ENCODE peak calls at places on chromosome 2, in ten cellular contexts. E is activated T-cell treated with anti-CD3 and anti-CD28 coated beads, Interleukin-2, amount 50 U/mL, for 24 hours; R is skeletal muscle cell; L is GM19239; U is anterior cingulate cortex; X is CD4-positive, alpha-beta T cell; A is cardiac fibroblast; D is Kasumi-1; S is naive thymus-derived CD8-positive, alpha-beta T cell; M is H9. K is an unnamed sample.
A peak's percentile ranks its signal among the peaks of the same experiment; 100 is the strongest.

GRCh38 chr2:96340493-96341414 is 5.2 kb downstream of the NCAPH start:
- DNase-seq in E (no peak), R (no peak), L (no peak), U (no peak), X (no peak), A (peak; percentile 54), D (no peak), S (no peak), M (no peak), K (no peak)

GRCh38 chr2:127107622-127107999 is 657 bp upstream of the BIN1 start:
- DNase-seq in E (no peak), R (no peak), L (no peak), U (no peak), X (no peak), A (no peak), D (peak; percentile 53), S (no peak), M (no peak), K (peak; percentile 90)

GRCh38 chr2:217099561-217099960 is 239.7 kb upstream of the TNP1 start:
- DNase-seq in E (no peak), R (peak; percentile 69), L (no peak), U (no peak), X (no peak), A (peak; percentile 79), D (no peak), S (no peak), M (no peak), K (no peak)

GRCh38 chr2:27663463-27664244 is at the start of the genes SLC4A1AP and SUPT7L:
- DNase-seq in E (peak; percentile 86), R (peak; percentile 69), L (peak; percentile 57), U (peak; percentile 76), X (peak; percentile 62), A (peak; percentile 93), D (peak; percentile 90), S (peak; percentile 93), M (peak; percentile 81), K (peak; percentile 85)

GRCh38 chr2:11071207-11071606 is 84.1 kb upstream of the SLC66A3 start:
- DNase-seq in E (no peak), R (no peak), L (no peak), U (no peak), X (no peak), A (peak; percentile 28), D (no peak), S (no peak), M (peak; percentile 58), K (peak; percentile 28)

GRCh38 chr2:239017491-239018098 is 169.7 kb downstream of the TWIST2 start:
- DNase-seq in E (no peak), R (no peak), L (no peak), U (no peak), X (no peak), A (no peak), D (no peak), S (no peak), M (no peak), K (no peak)

GRCh38 chr2:111200333-111200879 is 79.7 kb downstream of the BCL2L11 start:
- DNase-seq in E (no peak), R (no peak), L (no peak), U (no peak), X (no peak), A (no peak), D (no peak), S (no peak), M (no peak), K (peak; percentile 60)

GRCh38 chr2:85734942-85735608 is 18.7 kb upstream of the ATOH8 start:
- DNase-seq in E (no peak), R (no peak), L (no peak), U (no peak), X (no peak), A (peak; percentile 72), D (no peak), S (no peak), M (no peak), K (no peak)

GRCh38 chr2:86393521-86394490 is 47.4 kb upstream of the KDM3A start:
- DNase-seq in E (no peak), R (no peak), L (no peak), U (no peak), X (no peak), A (peak; percentile 39), D (no peak), S (no peak), M (no peak), K (peak; percentile 57)

GRCh38 chr2:58502931-58503330 is 261.8 kb upstream of the FANCL start:
- DNase-seq in E (no peak), R (no peak), L (no peak), U (no peak), X (no peak), A (no peak), D (no peak), S (no peak), M (no peak), K (peak; percentile 56)

GRCh38 chr2:181073896-181074295 is 93.5 kb downstream of the UBE2E3 start:
- DNase-seq in E (no peak), R (no peak), L (no peak), U (no peak), X (no peak), A (peak; percentile 40), D (no peak), S (no peak), M (no peak), K (no peak)

GRCh38 chr2:12270876-12271588 is 445.7 kb upstream of the TRIB2 start:
- DNase-seq in E (no peak), R (no peak), L (no peak), U (no peak), X (no peak), A (no peak), D (no peak), S (no peak), M (no peak), K (no peak)

GRCh38 chr2:85355521-85355920 is 952 bp downstream of the ELMOD3 start:
- DNase-seq in E (no peak), R (no peak), L (no peak), U (no peak), X (no peak), A (peak; percentile 21), D (no peak), S (no peak), M (no peak), K (peak; percentile 43)

GRCh38 chr2:173410579-173410978 is 55.9 kb downstream of the CDCA7 start:
- DNase-seq in E (no peak), R (no peak), L (no peak), U (no peak), X (no peak), A (peak; percentile 15), D (no peak), S (no peak), M (no peak), K (no peak)

GRCh38 chr2:235689427-235689853 is 195.6 kb downstream of the AGAP1 start:
- DNase-seq in E (no peak), R (no peak), L (no peak), U (no peak), X (no peak), A (no peak), D (no peak), S (no peak), M (no peak), K (no peak)

GRCh38 chr2:219071189-219071816 is 10.6 kb upstream of the IHH start:
- DNase-seq in E (no peak), R (no peak), L (no peak), U (no peak), X (no peak), A (peak; percentile 35), D (no peak), S (no peak), M (no peak), K (peak; percentile 20)

GRCh38 chr2:128232965-128233789 is 85.5 kb downstream of the HS6ST1 start:
- DNase-seq in E (peak; percentile 89), R (peak; percentile 12), L (peak; percentile 97), U (peak; percentile 77), X (peak; percentile 82), A (peak; percentile 66), D (peak; percentile 80), S (peak; percentile 76), M (peak; percentile 89), K (peak; percentile 80)

GRCh38 chr2:198036029-198036879 is 231.9 kb downstream of the PLCL1 start:
- DNase-seq in E (no peak), R (no peak), L (no peak), U (no peak), X (no peak), A (no peak), D (no peak), S (no peak), M (no peak), K (no peak)

K was measured in DMS53.